ENCODE peak calls at places on chromosomes 5 and 9, in ten cellular contexts. C is K562, H is IMR-90, E is GM23248, R is neural progenitor cell, G is DND-41, T is HepG2, V is HCT116, M is H9, L is fibroblast of lung. B is an unnamed sample.

GRCh38 chr5:167895899-167896659 is 395.4 kb upstream of the WWC1 start:
- DNase-seq in C (no peak), H (no peak), E (no peak), R (no peak), G (no peak), T (no peak), V (no peak), M (no peak), L (no peak), B (no peak)

GRCh38 chr5:171427318-171428167 is 8.1 kb downstream of the FGF18 start:
- DNase-seq in C (no peak), H (no peak), E (no peak), R (no peak), G (no peak), T (no peak), V (no peak), M (peak; percentile 17), L (no peak), B (no peak)

GRCh38 chr5:135826221-135826525 is 8.3 kb upstream of the SLC25A48 start:
- DNase-seq in C (no peak), H (no peak), E (no peak), R (no peak), G (no peak), T (no peak), V (no peak), M (no peak), L (no peak), B (no peak)

GRCh38 chr5:150847334-150847695 is 994 bp downstream of the IRGM start:
- DNase-seq in C (no peak), H (no peak), E (no peak), R (no peak), G (no peak), T (no peak), V (no peak), M (no peak), L (no peak), B (no peak)

GRCh38 chr9:81389569-81389993 is 299.8 kb downstream of the TLE1 start:
- DNase-seq in C (no peak), H (peak; percentile 99), E (peak; percentile 98), R (no peak), G (no peak), T (peak; percentile 4), V (peak; percentile 22), M (no peak), L (peak; percentile 94), B (no peak)

GRCh38 chr5:150645070-150645700 is 4.7 kb downstream of the SYNPO start:
- DNase-seq in C (no peak), H (peak; percentile 71), E (peak; percentile 92), R (peak; percentile 86), G (no peak), T (no peak), V (no peak), M (no peak), L (peak; percentile 77), B (no peak)

GRCh38 chr9:71756753-71757152 is 11.6 kb downstream of the CEMIP2 start:
- DNase-seq in C (no peak), H (no peak), E (no peak), R (peak; percentile 49), G (no peak), T (peak; percentile 65), V (no peak), M (no peak), L (no peak), B (no peak)

GRCh38 chr5:133053463-133053862 is 1.6 kb downstream of the HSPA4 start:
- DNase-seq in C (no peak), H (no peak), E (no peak), R (no peak), G (no peak), T (no peak), V (no peak), M (no peak), L (no peak), B (no peak)

GRCh38 chr9:131045300-131046092 is 36.5 kb downstream of the LAMC3 start:
- DNase-seq in C (peak; percentile 92), H (no peak), E (peak; percentile 47), R (no peak), G (peak; percentile 15), T (no peak), V (no peak), M (no peak), L (no peak), B (peak; percentile 66)

GRCh38 chr9:79054500-79054899 is 517.3 kb upstream of the TLE4 start:
- DNase-seq in C (no peak), H (peak; percentile 60), E (no peak), R (no peak), G (no peak), T (no peak), V (no peak), M (no peak), L (peak; percentile 10), B (no peak)

DNA sequence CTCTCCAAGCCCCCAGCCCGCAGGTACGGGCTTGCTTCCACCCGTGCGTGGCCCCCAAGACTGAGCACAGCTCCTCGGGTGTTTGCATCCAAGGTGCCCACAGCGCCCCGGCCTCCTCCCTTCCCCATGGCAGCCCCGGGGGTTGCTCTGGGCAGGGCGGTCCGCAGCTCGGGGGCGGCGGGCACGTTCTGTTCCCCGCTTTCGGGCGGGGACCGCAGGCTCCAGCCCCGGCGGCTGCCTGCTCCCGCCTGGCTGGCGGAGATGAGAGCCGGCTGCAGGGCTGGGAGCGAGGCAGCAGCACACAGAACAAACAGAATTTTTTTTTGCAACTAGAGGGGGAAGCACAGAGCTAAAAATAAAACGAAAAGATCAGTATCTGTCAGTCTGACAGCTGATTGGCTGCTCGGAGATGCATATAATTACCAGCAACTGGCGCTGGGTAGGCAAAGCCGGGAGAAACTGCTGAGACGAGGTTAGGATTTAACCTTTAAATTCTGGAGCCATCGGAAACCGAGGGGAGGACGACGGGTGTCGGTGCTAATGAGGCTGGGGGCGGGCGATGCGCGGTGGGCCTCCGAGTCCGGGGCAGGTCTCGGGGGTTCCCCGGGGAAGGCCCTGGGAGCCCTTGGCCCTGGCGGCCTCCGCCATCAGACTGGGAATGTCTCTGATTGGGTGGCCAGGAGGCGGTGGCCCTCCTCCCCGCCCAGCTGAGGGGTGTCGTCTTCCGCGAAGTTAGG is 142.7 kb upstream of the IER5L start:
- DNase-seq in C (peak; percentile 59), H (peak; percentile 82), E (peak; percentile 90), R (peak; percentile 65), G (peak; percentile 66), T (peak; percentile 63), V (no peak), M (peak; percentile 64), L (peak; percentile 87), B (peak; percentile 73)
- H3K9ac ChIP-seq in C (peak overlapping the region; percentile 84), H (peak overlapping the region; percentile 51), E (peak overlapping the region; percentile 75), R (no peak overlapping the region), G (no peak overlapping the region), T (peak overlapping the region; percentile 1), V (no peak overlapping the region), M (no peak overlapping the region), L (peak overlapping the region; percentile 39), B (peak overlapping the region; percentile 51)

GRCh38 chr9:123441769-123442168 is 85.8 kb downstream of the CRB2 start:
- DNase-seq in C (no peak), H (no peak), E (no peak), R (no peak), G (no peak), T (no peak), V (no peak), M (no peak), L (no peak), B (no peak)

GRCh38 chr9:123440256-123440655 is 84.3 kb downstream of the CRB2 start:
- DNase-seq in C (no peak), H (no peak), E (no peak), R (no peak), G (no peak), T (no peak), V (no peak), M (peak; percentile 28), L (no peak), B (no peak)

GRCh38 chr9:123438321-123438720 is 82.3 kb downstream of the CRB2 start:
- DNase-seq in C (no peak), H (peak; percentile 19), E (no peak), R (peak; percentile 67), G (no peak), T (no peak), V (no peak), M (peak; percentile 24), L (peak; percentile 21), B (no peak)

GRCh38 chr9:123437201-123437600 is 81.2 kb downstream of the CRB2 start:
- DNase-seq in C (no peak), H (no peak), E (no peak), R (no peak), G (no peak), T (no peak), V (no peak), M (peak; percentile 17), L (no peak), B (no peak)

GRCh38 chr9:123438821-123439220 is 82.8 kb downstream of the CRB2 start:
- DNase-seq in C (no peak), H (peak; percentile 13), E (no peak), R (peak; percentile 92), G (no peak), T (peak; percentile 64), V (no peak), M (peak; percentile 49), L (no peak), B (no peak)
- H3K9ac ChIP-seq in C (no peak overlapping the region), H (no peak overlapping the region), E (no peak overlapping the region), R (no peak overlapping the region), G (no peak overlapping the region), T (no peak overlapping the region), V (no peak overlapping the region), M (no peak overlapping the region), L (no peak overlapping the region), B (no peak overlapping the region)

DNA sequence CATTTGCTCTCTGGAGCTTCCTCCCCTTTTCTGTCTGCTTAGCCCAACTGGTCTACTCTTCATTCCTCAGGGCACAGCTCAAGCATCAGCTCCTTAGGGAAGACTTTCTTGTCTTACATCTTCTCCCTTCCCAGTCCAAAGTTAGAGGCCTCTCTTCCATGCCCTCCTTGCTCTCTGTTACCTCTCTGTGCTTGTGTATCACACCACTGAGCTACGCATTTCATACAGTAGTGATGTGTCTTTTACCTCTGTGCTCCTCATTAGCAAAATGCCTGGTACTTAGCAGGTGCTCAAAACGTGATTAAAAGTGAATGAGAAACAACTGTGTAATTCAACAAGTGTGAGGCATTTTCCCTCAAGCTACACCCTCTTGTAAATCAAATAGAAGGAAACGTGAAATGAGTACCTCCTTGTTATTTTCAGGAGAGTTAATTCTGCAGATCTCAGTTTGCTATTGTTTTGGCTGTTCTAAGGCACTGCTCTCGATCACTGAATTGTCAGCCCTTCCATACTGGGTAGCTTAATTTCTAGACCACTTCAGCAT is 39.0 kb downstream of the ERAP1 start:
- DNase-seq in C (no peak), H (no peak), E (no peak), R (no peak), G (no peak), T (no peak), V (no peak), M (no peak), L (no peak), B (no peak)
- H3K9ac ChIP-seq in C (no peak overlapping the region), H (no peak overlapping the region), E (no peak overlapping the region), R (no peak overlapping the region), G (no peak overlapping the region), T (no peak overlapping the region), V (no peak overlapping the region), M (no peak overlapping the region), L (no peak overlapping the region), B (no peak overlapping the region)

DNA sequence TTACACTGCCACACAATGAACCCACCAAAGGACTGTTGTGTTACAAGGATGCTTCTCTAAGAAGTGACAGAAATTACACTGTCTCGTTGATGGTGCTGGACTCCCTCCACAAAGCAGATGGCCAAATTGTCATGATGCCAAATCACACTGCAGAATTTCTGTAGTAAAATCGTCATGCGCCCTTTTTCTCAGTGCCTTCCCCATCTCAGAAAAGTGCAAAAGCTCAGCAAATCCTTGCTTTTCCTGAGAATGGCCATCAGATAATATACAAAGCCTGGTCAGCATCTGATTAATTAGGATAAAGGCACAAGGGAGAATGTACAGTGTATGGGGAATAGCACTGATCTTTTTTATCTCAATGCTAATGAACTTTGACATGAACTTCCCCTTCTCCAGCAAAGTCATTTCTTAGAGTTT is 545.8 kb downstream of the CSNK1G3 start:
- DNase-seq in C (no peak), H (no peak), E (no peak), R (no peak), G (no peak), T (no peak), V (no peak), M (no peak), L (no peak), B (peak; percentile 59)
- H3K9ac ChIP-seq in C (no peak overlapping the region), H (no peak overlapping the region), E (no peak overlapping the region), R (no peak overlapping the region), G (no peak overlapping the region), T (no peak overlapping the region), V (no peak overlapping the region), M (no peak overlapping the region), L (no peak overlapping the region), B (peak overlapping the region; percentile 32)